ENCODE peak calls at places on chromosomes 12 and 14, in seven cellular contexts. G is activated CD4-positive, alpha-beta T cell treated with anti-CD3 and anti-CD28 coated beads, Interleukin-2, amount 50 U/mL, for 24 hours; F is iPS-NIHi11; E is stimulated activated CD8-positive, alpha-beta memory T cell treated with anti-CD3 and anti-CD28 coated beads, Interleukin-4, amount 100 ng/mL, for 1 hour; A is activated T-cell treated with anti-CD3 and anti-CD28 coated beads for 1 hour; M is BJ; Z is activated CD4-positive, CD25-positive, alpha-beta regulatory T cell. X is an unnamed sample.

GRCh38 chr12:121823101-121823726 is 19.4 kb downstream of the SETD1B start:
- DNase-seq in G (no peak), F (peak; percentile 57), E (no peak), A (no peak), M (no peak), Z (no peak), X (no peak)

GRCh38 chr12:70543444-70543843 is 93.8 kb downstream of the PTPRB start:
- DNase-seq in G (no peak), F (peak; percentile 18), E (no peak), A (no peak), M (peak; percentile 76), Z (no peak), X (no peak)

GRCh38 chr14:103745424-103745823 is 29.8 kb downstream of the ZFYVE21 start:
- DNase-seq in G (no peak), F (no peak), E (no peak), A (no peak), M (no peak), Z (no peak), X (no peak)

GRCh38 chr14:29348504-29348903 is 579.1 kb downstream of the PRKD1 start:
- DNase-seq in G (no peak), F (no peak), E (no peak), A (no peak), M (no peak), Z (no peak), X (no peak)

GRCh38 chr12:60100150-60100549 is 504.3 kb downstream of the SLC16A7 start:
- DNase-seq in G (no peak), F (no peak), E (no peak), A (no peak), M (no peak), Z (no peak), X (no peak)

GRCh38 chr12:121579190-121579791 is 1.5 kb downstream of the KDM2B start:
- DNase-seq in G (no peak), F (peak; percentile 32), E (no peak), A (peak; percentile 19), M (no peak), Z (peak; percentile 12), X (no peak)

GRCh38 chr12:107817250-107817649 is 42.7 kb downstream of the ASCL4 start:
- DNase-seq in G (no peak), F (no peak), E (no peak), A (no peak), M (no peak), Z (no peak), X (no peak)

GRCh38 chr12:120079352-120080042 is 37.1 kb downstream of the RAB35 start:
- DNase-seq in G (no peak), F (no peak), E (no peak), A (no peak), M (no peak), Z (no peak), X (no peak)

GRCh38 chr14:20343855-20344205 is 395 bp downstream of the PARP2 start:
- DNase-seq in G (no peak), F (no peak), E (no peak), A (no peak), M (no peak), Z (no peak), X (no peak)

GRCh38 chr12:84920331-84920730 is 7.7 kb upstream of the SLC6A15 start:
- DNase-seq in G (no peak), F (no peak), E (no peak), A (no peak), M (no peak), Z (no peak), X (no peak)

GRCh38 chr14:55274144-55274543 is 2.9 kb downstream of the FBXO34 start:
- DNase-seq in G (no peak), F (no peak), E (no peak), A (no peak), M (no peak), Z (no peak), X (no peak)

GRCh38 chr12:7042847-7043246 is 17.7 kb upstream of the C1S start:
- DNase-seq in G (no peak), F (peak; percentile 52), E (no peak), A (no peak), M (no peak), Z (no peak), X (no peak)

GRCh38 chr14:75822522-75823288 is 159.1 kb downstream of the TGFB3 start:
- DNase-seq in G (no peak), F (no peak), E (no peak), A (no peak), M (peak; percentile 51), Z (no peak), X (no peak)

GRCh38 chr14:57492859-57493258 is 798 bp downstream of the CCDC198 start:
- DNase-seq in G (no peak), F (peak; percentile 10), E (no peak), A (no peak), M (peak; percentile 28), Z (no peak), X (no peak)

GRCh38 chr14:96102071-96102856 is 63.1 kb downstream of the C14orf132 start:
- DNase-seq in G (no peak), F (no peak), E (no peak), A (no peak), M (no peak), Z (no peak), X (no peak)

GRCh38 chr14:105880616-105881015 is 354.2 kb downstream of the TMEM121 start:
- DNase-seq in G (no peak), F (no peak), E (no peak), A (no peak), M (no peak), Z (no peak), X (no peak)

GRCh38 chr12:54388214-54389138 is 3.9 kb upstream of the ZNF385A start:
- DNase-seq in G (no peak), F (no peak), E (no peak), A (no peak), M (no peak), Z (no peak), X (no peak)

GRCh38 chr14:90017371-90017770 is 44.4 kb upstream of the KCNK13 start:
- DNase-seq in G (no peak), F (no peak), E (no peak), A (no peak), M (no peak), Z (no peak), X (no peak)

GRCh38 chr12:94954029-94954685 is 49.3 kb downstream of the NDUFA12 start:
- DNase-seq in G (no peak), F (no peak), E (no peak), A (no peak), M (peak; percentile 1), Z (no peak), X (no peak)

GRCh38 chr12:5473076-5473475 is 41.2 kb downstream of the NTF3 start:
- DNase-seq in G (no peak), F (no peak), E (no peak), A (no peak), M (no peak), Z (no peak), X (no peak)

GRCh38 chr14:50475460-50475859 is 56.9 kb downstream of the MAP4K5 start:
- DNase-seq in G (no peak), F (no peak), E (no peak), A (no peak), M (no peak), Z (no peak), X (no peak)

GRCh38 chr12:114655934-114656697 is 27.9 kb downstream of the TBX3 start:
- DNase-seq in G (no peak), F (no peak), E (no peak), A (no peak), M (no peak), Z (no peak), X (no peak)

GRCh38 chr12:108307006-108307405 is 32.1 kb downstream of the CMKLR1 start:
- DNase-seq in G (no peak), F (no peak), E (no peak), A (no peak), M (no peak), Z (no peak), X (no peak)

GRCh38 chr12:104596128-104596799 is 139.5 kb downstream of the CHST11 start:
- DNase-seq in G (no peak), F (no peak), E (no peak), A (no peak), M (peak; percentile 84), Z (no peak), X (no peak)

GRCh38 chr12:97112161-97112560 is 205.1 kb downstream of the NEDD1 start:
- DNase-seq in G (no peak), F (no peak), E (no peak), A (no peak), M (no peak), Z (no peak), X (no peak)

GRCh38 chr14:54722791-54723432 is 156.0 kb downstream of the SAMD4A start:
- DNase-seq in G (no peak), F (no peak), E (no peak), A (no peak), M (no peak), Z (no peak), X (no peak)

GRCh38 chr12:16358896-16359295 is 11.5 kb downstream of the MGST1 start:
- DNase-seq in G (no peak), F (no peak), E (no peak), A (no peak), M (no peak), Z (no peak), X (no peak)

GRCh38 chr12:56104815-56105476 is 587 bp downstream of the PA2G4 start:
- DNase-seq in G (peak; percentile 25), F (peak; percentile 20), E (no peak), A (no peak), M (no peak), Z (no peak), X (no peak)

GRCh38 chr12:67468549-67469245 is 179.8 kb upstream of the DYRK2 start:
- DNase-seq in G (no peak), F (no peak), E (no peak), A (no peak), M (no peak), Z (no peak), X (no peak)

X was measured in NCI-H1048.